ENCODE peak calls at places on chromosomes 5 and 9, in six cellular contexts. H is T-helper 17 cell; D is heart left ventricle; M is B cell; N is CD4-positive, CD25-positive, alpha-beta regulatory T cell; I is activated naive CD8-positive, alpha-beta T cell treated with anti-CD3 and anti-CD28 coated beads, Interleukin-2, amount 10 ng/mL, durations not matched to agents 7 days and 5 days. S is an unnamed sample.

GRCh38 chr9:95954940-95955339 is 79.4 kb downstream of the ERCC6L2 start:
- ATAC-seq in I (no peak), D (no peak), H (no peak), M (no peak), N (no peak), S (no peak)

GRCh38 chr9:83444110-83444509 is 94.1 kb downstream of the FRMD3 start:
- ATAC-seq in M (no peak), N (no peak), H (no peak), D (peak), I (no peak), S (no peak)

GRCh38 chr9:114497220-114497619 is 8.1 kb downstream of the WHRN start:
- ATAC-seq in N (no peak), I (no peak), D (no peak), H (no peak), M (no peak), S (no peak)

GRCh38 chr9:95276395-95276954 is 41.0 kb downstream of the FANCC start:
- ATAC-seq in H (no peak), M (no peak), I (no peak), D (no peak), N (no peak), S (no peak)

GRCh38 chr9:84337252-84337651 is 3.3 kb downstream of the SLC28A3 start:
- ATAC-seq in N (no peak), M (no peak), D (no peak), I (no peak), H (no peak), S (no peak)

GRCh38 chr9:36738318-36738975 is 165.8 kb downstream of the MELK start:
- ATAC-seq in D (no peak), H (no peak), M (no peak), N (no peak), I (no peak), S (no peak)

GRCh38 chr9:115945009-115945431 is 208.6 kb upstream of the PAPPA start:
- ATAC-seq in H (no peak), N (no peak), I (no peak), D (peak), M (no peak), S (peak)

GRCh38 chr9:75830303-75830702 is 60.2 kb upstream of the PCSK5 start:
- ATAC-seq in H (no peak), D (no peak), N (no peak), M (no peak), I (no peak), S (no peak)

GRCh38 chr9:98488578-98489312 is 220.0 kb downstream of the GABBR2 start:
- ATAC-seq in M (no peak), D (no peak), I (no peak), N (no peak), H (no peak), S (no peak)

GRCh38 chr5:142246-142810 is 49.0 kb upstream of the LRRC14B start:
- ATAC-seq in M (no peak), D (no peak), I (no peak), N (no peak), H (no peak), S (no peak)

GRCh38 chr9:112726428-112726827 is 8.5 kb upstream of the INIP start:
- ATAC-seq in H (no peak), D (no peak), I (no peak), N (no peak), M (peak), S (no peak)

GRCh38 chr9:125632321-125633115 is 74.5 kb downstream of the MAPKAP1 start:
- ATAC-seq in I (peak), H (peak), N (peak), M (peak), D (peak), S (no peak)

GRCh38 chr5:77311217-77311571 is 100.7 kb downstream of the PDE8B start:
- ATAC-seq in D (no peak), N (no peak), I (no peak), H (no peak), M (no peak), S (no peak)